ENCODE peak calls at places on chromosomes 11 and 22, in seven cellular contexts. One of them, this sample, is unnamed.

GRCh38 chr11:68213135-68213515 is at the start of gene KMT5B:
- DNase-seq in iPS-NIHi11: peak; percentile 58
- DNase-seq in lung: peak; percentile 50
- DNase-seq in CD8-positive, alpha-beta T cell: peak; percentile 54
- DNase-seq in C1 segment of cervical spinal cord: no peak
- DNase-seq in cardiac muscle cell: peak; percentile 75
- DNase-seq in cerebellar nuclear complex: no peak
- DNase-seq in this sample: peak; percentile 66

GRCh38 chr11:107370390-107370789 is 87.2 kb downstream of the CWF19L2 start:
- DNase-seq in CD8-positive, alpha-beta T cell: no peak
- DNase-seq in lung: no peak
- DNase-seq in cardiac muscle cell: no peak
- DNase-seq in iPS-NIHi11: no peak
- DNase-seq in C1 segment of cervical spinal cord: no peak
- DNase-seq in cerebellar nuclear complex: no peak
- DNase-seq in this sample: no peak

GRCh38 chr11:78101073-78101472 is 21.4 kb upstream of the NDUFC2 start:
- DNase-seq in iPS-NIHi11: no peak
- DNase-seq in CD8-positive, alpha-beta T cell: no peak
- DNase-seq in C1 segment of cervical spinal cord: no peak
- DNase-seq in cerebellar nuclear complex: no peak
- DNase-seq in cardiac muscle cell: no peak
- DNase-seq in lung: no peak
- DNase-seq in this sample: no peak

GRCh38 chr11:125164422-125165110 is at the start of gene PKNOX2:
- DNase-seq in iPS-NIHi11: peak; percentile 82
- DNase-seq in lung: peak; percentile 59
- DNase-seq in cerebellar nuclear complex: peak; percentile 81
- DNase-seq in CD8-positive, alpha-beta T cell: peak; percentile 75
- DNase-seq in C1 segment of cervical spinal cord: peak; percentile 65
- DNase-seq in cardiac muscle cell: peak; percentile 90
- DNase-seq in this sample: peak; percentile 82

GRCh38 chr22:42459273-42460040 is 27.3 kb upstream of the NFAM1 start:
- DNase-seq in iPS-NIHi11: no peak
- DNase-seq in cardiac muscle cell: peak; percentile 55
- DNase-seq in lung: no peak
- DNase-seq in C1 segment of cervical spinal cord: no peak
- DNase-seq in CD8-positive, alpha-beta T cell: no peak
- DNase-seq in cerebellar nuclear complex: no peak
- DNase-seq in this sample: no peak

GRCh38 chr22:38970548-38970947 is 11.6 kb upstream of the APOBEC3B start:
- DNase-seq in C1 segment of cervical spinal cord: no peak
- DNase-seq in iPS-NIHi11: no peak
- DNase-seq in lung: no peak
- DNase-seq in cardiac muscle cell: no peak
- DNase-seq in cerebellar nuclear complex: no peak
- DNase-seq in CD8-positive, alpha-beta T cell: no peak
- DNase-seq in this sample: no peak

GRCh38 chr11:32056445-32056844 is 34.4 kb upstream of the RCN1 start:
- DNase-seq in cardiac muscle cell: no peak
- DNase-seq in C1 segment of cervical spinal cord: no peak
- DNase-seq in iPS-NIHi11: no peak
- DNase-seq in cerebellar nuclear complex: no peak
- DNase-seq in CD8-positive, alpha-beta T cell: no peak
- DNase-seq in lung: no peak
- DNase-seq in this sample: no peak

GRCh38 chr22:49991907-49992533 is 20.5 kb downstream of the IL17REL start:
- DNase-seq in cardiac muscle cell: no peak
- DNase-seq in C1 segment of cervical spinal cord: no peak
- DNase-seq in cerebellar nuclear complex: no peak
- DNase-seq in iPS-NIHi11: no peak
- DNase-seq in CD8-positive, alpha-beta T cell: no peak
- DNase-seq in lung: no peak
- DNase-seq in this sample: no peak

GRCh38 chr22:27594474-27595134 is 207.0 kb downstream of the MN1 start:
- DNase-seq in CD8-positive, alpha-beta T cell: no peak
- DNase-seq in lung: no peak
- DNase-seq in iPS-NIHi11: no peak
- DNase-seq in cardiac muscle cell: no peak
- DNase-seq in cerebellar nuclear complex: no peak
- DNase-seq in C1 segment of cervical spinal cord: no peak
- DNase-seq in this sample: no peak

GRCh38 chr22:46796566-46797195 is 34.2 kb downstream of the TBC1D22A start:
- DNase-seq in iPS-NIHi11: no peak
- DNase-seq in cerebellar nuclear complex: no peak
- DNase-seq in lung: no peak
- DNase-seq in CD8-positive, alpha-beta T cell: no peak
- DNase-seq in C1 segment of cervical spinal cord: no peak
- DNase-seq in cardiac muscle cell: no peak
- DNase-seq in this sample: no peak

GRCh38 chr11:19347911-19348310 is 107.2 kb upstream of the E2F8 start:
- DNase-seq in CD8-positive, alpha-beta T cell: no peak
- DNase-seq in cardiac muscle cell: no peak
- DNase-seq in iPS-NIHi11: no peak
- DNase-seq in lung: no peak
- DNase-seq in cerebellar nuclear complex: no peak
- DNase-seq in C1 segment of cervical spinal cord: no peak
- DNase-seq in this sample: no peak

GRCh38 chr11:70225629-70226582 is 22.8 kb downstream of the FADD start:
- DNase-seq in C1 segment of cervical spinal cord: no peak
- DNase-seq in cardiac muscle cell: no peak
- DNase-seq in lung: no peak
- DNase-seq in CD8-positive, alpha-beta T cell: no peak
- DNase-seq in iPS-NIHi11: no peak
- DNase-seq in cerebellar nuclear complex: no peak
- DNase-seq in this sample: no peak

GRCh38 chr11:34380696-34381095 is 22.9 kb upstream of the ABTB2 start:
- DNase-seq in cerebellar nuclear complex: no peak
- DNase-seq in iPS-NIHi11: no peak
- DNase-seq in cardiac muscle cell: no peak
- DNase-seq in C1 segment of cervical spinal cord: no peak
- DNase-seq in CD8-positive, alpha-beta T cell: no peak
- DNase-seq in lung: no peak
- DNase-seq in this sample: no peak

GRCh38 chr11:7332962-7333361 is 81.3 kb downstream of the SYT9 start:
- DNase-seq in C1 segment of cervical spinal cord: no peak
- DNase-seq in iPS-NIHi11: no peak
- DNase-seq in cerebellar nuclear complex: peak; percentile 49
- DNase-seq in cardiac muscle cell: no peak
- DNase-seq in lung: no peak
- DNase-seq in CD8-positive, alpha-beta T cell: no peak
- DNase-seq in this sample: no peak

GRCh38 chr22:20001082-20001638 is 15.5 kb downstream of the ARVCF start:
- DNase-seq in cardiac muscle cell: no peak
- DNase-seq in CD8-positive, alpha-beta T cell: no peak
- DNase-seq in C1 segment of cervical spinal cord: no peak
- DNase-seq in iPS-NIHi11: no peak
- DNase-seq in cerebellar nuclear complex: no peak
- DNase-seq in lung: no peak
- DNase-seq in this sample: no peak

GRCh38 chr11:72704028-72704782 is 30.0 kb upstream of the PDE2A start:
- DNase-seq in iPS-NIHi11: no peak
- DNase-seq in cerebellar nuclear complex: no peak
- DNase-seq in lung: no peak
- DNase-seq in C1 segment of cervical spinal cord: no peak
- DNase-seq in CD8-positive, alpha-beta T cell: no peak
- DNase-seq in cardiac muscle cell: no peak
- DNase-seq in this sample: no peak

GRCh38 chr11:106087815-106088435 is 10.5 kb downstream of the AASDHPPT start:
- DNase-seq in cardiac muscle cell: peak; percentile 57
- DNase-seq in iPS-NIHi11: peak; percentile 16
- DNase-seq in lung: no peak
- DNase-seq in cerebellar nuclear complex: no peak
- DNase-seq in C1 segment of cervical spinal cord: no peak
- DNase-seq in CD8-positive, alpha-beta T cell: peak; percentile 46
- DNase-seq in this sample: no peak

GRCh38 chr22:50161508-50162390 is 8.8 kb upstream of the PANX2 start:
- DNase-seq in cardiac muscle cell: no peak
- DNase-seq in C1 segment of cervical spinal cord: no peak
- DNase-seq in cerebellar nuclear complex: no peak
- DNase-seq in iPS-NIHi11: no peak
- DNase-seq in lung: no peak
- DNase-seq in CD8-positive, alpha-beta T cell: no peak
- DNase-seq in this sample: no peak

GRCh38 chr11:24198458-24198857 is 298.4 kb upstream of the LUZP2 start:
- DNase-seq in CD8-positive, alpha-beta T cell: no peak
- DNase-seq in cardiac muscle cell: no peak
- DNase-seq in iPS-NIHi11: no peak
- DNase-seq in lung: no peak
- DNase-seq in C1 segment of cervical spinal cord: no peak
- DNase-seq in cerebellar nuclear complex: no peak
- DNase-seq in this sample: no peak

GRCh38 chr11:72242141-72242540 is 1.8 kb downstream of the PHOX2A start:
- DNase-seq in C1 segment of cervical spinal cord: no peak
- DNase-seq in cardiac muscle cell: no peak
- DNase-seq in CD8-positive, alpha-beta T cell: no peak
- DNase-seq in lung: no peak
- DNase-seq in iPS-NIHi11: no peak
- DNase-seq in cerebellar nuclear complex: no peak
- DNase-seq in this sample: peak; percentile 33

GRCh38 chr11:7909585-7910325 is 21.3 kb downstream of the OR10A6 start:
- DNase-seq in cerebellar nuclear complex: no peak
- DNase-seq in cardiac muscle cell: no peak
- DNase-seq in iPS-NIHi11: no peak
- DNase-seq in C1 segment of cervical spinal cord: no peak
- DNase-seq in lung: no peak
- DNase-seq in CD8-positive, alpha-beta T cell: no peak
- DNase-seq in this sample: no peak

GRCh38 chr11:112219476-112220232 is 6.6 kb upstream of the PTS start:
- DNase-seq in cerebellar nuclear complex: peak; percentile 39
- DNase-seq in lung: no peak
- DNase-seq in CD8-positive, alpha-beta T cell: peak; percentile 31
- DNase-seq in C1 segment of cervical spinal cord: peak; percentile 6
- DNase-seq in cardiac muscle cell: peak; percentile 67
- DNase-seq in iPS-NIHi11: peak; percentile 71
- DNase-seq in this sample: peak; percentile 74